ENCODE peak calls at places on chromosome 11, in six cellular contexts. B, V, G, R, P and I are unnamed samples.
A peak's percentile ranks its signal among the peaks of the same experiment; 100 is the strongest.

GRCh38 chr11:2987881-2988280 is 4.2 kb downstream of the NAP1L4 start:
- DNase-seq in B (no peak), V (no peak), G (peak; percentile 56), R (no peak), P (no peak), I (no peak)

GRCh38 chr11:89495951-89496350 is 4.8 kb upstream of the NOX4 start:
- DNase-seq in B (peak; percentile 34), V (no peak), G (no peak), R (no peak), P (no peak), I (no peak)

GRCh38 chr11:8989411-8989810 is 14.4 kb downstream of the NRIP3 start:
- DNase-seq in B (no peak), V (no peak), G (no peak), R (no peak), P (no peak), I (no peak)

GRCh38 chr11:78061921-78062311 is 1.7 kb upstream of the THRSP start:
- DNase-seq in B (no peak), V (no peak), G (no peak), R (no peak), P (no peak), I (peak; percentile 41)

GRCh38 chr11:45264839-45265515 is 21.2 kb downstream of the SYT13 start:
- DNase-seq in B (no peak), V (no peak), G (no peak), R (no peak), P (no peak), I (no peak)

GRCh38 chr11:121863126-121863525 is 252.9 kb downstream of the BLID start:
- DNase-seq in B (no peak), V (no peak), G (no peak), R (no peak), P (no peak), I (no peak)

GRCh38 chr11:17219016-17219415 is 11.2 kb upstream of the PIK3C2A start:
- DNase-seq in B (no peak), V (no peak), G (no peak), R (no peak), P (no peak), I (peak; percentile 68)

GRCh38 chr11:911031-911889 is 650 bp upstream of the CHID1 start:
- DNase-seq in B (peak; percentile 6), V (peak; percentile 45), G (peak; percentile 42), R (no peak), P (peak; percentile 44), I (peak; percentile 44)

GRCh38 chr11:1553808-1554594 is 18.1 kb downstream of the DUSP8 start:
- DNase-seq in B (no peak), V (peak; percentile 94), G (no peak), R (no peak), P (no peak), I (peak; percentile 38)

GRCh38 chr11:96187779-96188624 is 155.0 kb downstream of the MAML2 start:
- DNase-seq in B (peak; percentile 59), V (no peak), G (no peak), R (no peak), P (no peak), I (no peak)

GRCh38 chr11:100240051-100240450 is 447.0 kb upstream of the ARHGAP42 start:
- DNase-seq in B (no peak), V (no peak), G (no peak), R (no peak), P (no peak), I (no peak)

GRCh38 chr11:67628710-67629385 is 889 bp downstream of the NUDT8 start:
- DNase-seq in B (no peak), V (peak; percentile 20), G (no peak), R (no peak), P (no peak), I (no peak)

GRCh38 chr11:70230840-70231710 is 28.0 kb downstream of the FADD start:
- DNase-seq in B (no peak), V (no peak), G (no peak), R (no peak), P (no peak), I (no peak)

GRCh38 chr11:36441610-36442208 is 68.4 kb downstream of the TRAF6 start:
- DNase-seq in B (no peak), V (no peak), G (no peak), R (no peak), P (no peak), I (no peak)

GRCh38 chr11:6475936-6476335 is 2.2 kb upstream of the TRIM3 start:
- DNase-seq in B (no peak), V (no peak), G (no peak), R (no peak), P (no peak), I (no peak)

GRCh38 chr11:32435511-32435946 is at the start of gene WT1:
- DNase-seq in B (no peak), V (no peak), G (no peak), R (no peak), P (no peak), I (no peak)

GRCh38 chr11:69609351-69609750 is 31.6 kb upstream of the CCND1 start:
- DNase-seq in B (no peak), V (no peak), G (no peak), R (no peak), P (no peak), I (no peak)

GRCh38 chr11:2208691-2209369 is 37.2 kb upstream of the TH start:
- DNase-seq in B (no peak), V (peak; percentile 21), G (no peak), R (peak; percentile 69), P (peak; percentile 9), I (no peak)

GRCh38 chr11:48210052-48210451 is 6.6 kb upstream of the OR4B1 start:
- DNase-seq in B (no peak), V (no peak), G (no peak), R (no peak), P (no peak), I (no peak)

GRCh38 chr11:64660205-64660604 is 62.8 kb downstream of the NRXN2 start:
- DNase-seq in B (no peak), V (no peak), G (no peak), R (no peak), P (no peak), I (no peak)

GRCh38 chr11:32573228-32573627 is 10.4 kb upstream of the EIF3M start:
- DNase-seq in B (no peak), V (no peak), G (no peak), R (no peak), P (no peak), I (no peak)

GRCh38 chr11:66545701-66546367 is at the start of gene ZDHHC24:
- DNase-seq in B (peak; percentile 92), V (peak; percentile 99), G (peak; percentile 79), R (peak; percentile 98), P (peak; percentile 88), I (peak; percentile 97)

GRCh38 chr11:11937957-11938356 is 70.5 kb downstream of the DKK3 start:
- DNase-seq in B (no peak), V (no peak), G (no peak), R (no peak), P (no peak), I (no peak)

DNA sequence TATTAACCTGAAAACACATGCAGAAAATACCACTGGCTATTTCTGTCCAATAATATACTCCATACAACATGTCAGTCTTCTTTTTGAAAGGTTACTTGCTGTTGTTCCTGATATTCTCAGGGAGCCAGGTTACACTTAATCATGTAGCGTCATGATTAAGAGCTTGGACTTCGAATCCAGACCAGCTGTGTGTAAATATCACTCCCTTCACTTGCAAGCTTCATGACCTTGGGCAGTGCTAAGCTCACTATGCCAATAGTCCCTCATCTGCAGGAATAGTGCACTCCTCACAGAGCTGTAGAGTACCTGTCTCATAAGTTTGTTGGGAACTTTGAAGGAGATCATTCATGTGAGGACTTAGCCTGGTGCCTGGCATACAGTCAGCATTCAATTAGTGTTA is 1.9 kb downstream of the HTR3B start:
- DNase-seq in B (no peak), V (no peak), G (no peak), R (no peak), P (no peak), I (no peak)
- TF ChIP-seq CTCF in B (no peak), V (no peak), G (no peak), R (no peak), P (no peak), I (no peak)

GRCh38 chr11:62588966-62589637 is 2.2 kb downstream of the TUT1 start:
- DNase-seq in B (no peak), V (no peak), G (no peak), R (no peak), P (no peak), I (no peak)
- TF ChIP-seq CTCF in B (no peak), V (no peak), G (no peak), R (no peak), P (peak; percentile 45), I (peak; percentile 20)

GRCh38 chr11:73248526-73249185 is 23.5 kb upstream of the P2RY6 start:
- DNase-seq in B (no peak), V (peak; percentile 2), G (no peak), R (no peak), P (no peak), I (no peak)

GRCh38 chr11:73249858-73250773 is 22.0 kb upstream of the P2RY6 start:
- DNase-seq in B (no peak), V (peak; percentile 36), G (no peak), R (no peak), P (no peak), I (no peak)

GRCh38 chr11:73257342-73258103 is 14.6 kb upstream of the P2RY6 start:
- DNase-seq in B (peak; percentile 61), V (peak; percentile 59), G (no peak), R (peak; percentile 87), P (no peak), I (no peak)

GRCh38 chr11:73249304-73249703 is 22.8 kb upstream of the P2RY6 start:
- DNase-seq in B (no peak), V (peak; percentile 8), G (no peak), R (no peak), P (no peak), I (no peak)

DNA sequence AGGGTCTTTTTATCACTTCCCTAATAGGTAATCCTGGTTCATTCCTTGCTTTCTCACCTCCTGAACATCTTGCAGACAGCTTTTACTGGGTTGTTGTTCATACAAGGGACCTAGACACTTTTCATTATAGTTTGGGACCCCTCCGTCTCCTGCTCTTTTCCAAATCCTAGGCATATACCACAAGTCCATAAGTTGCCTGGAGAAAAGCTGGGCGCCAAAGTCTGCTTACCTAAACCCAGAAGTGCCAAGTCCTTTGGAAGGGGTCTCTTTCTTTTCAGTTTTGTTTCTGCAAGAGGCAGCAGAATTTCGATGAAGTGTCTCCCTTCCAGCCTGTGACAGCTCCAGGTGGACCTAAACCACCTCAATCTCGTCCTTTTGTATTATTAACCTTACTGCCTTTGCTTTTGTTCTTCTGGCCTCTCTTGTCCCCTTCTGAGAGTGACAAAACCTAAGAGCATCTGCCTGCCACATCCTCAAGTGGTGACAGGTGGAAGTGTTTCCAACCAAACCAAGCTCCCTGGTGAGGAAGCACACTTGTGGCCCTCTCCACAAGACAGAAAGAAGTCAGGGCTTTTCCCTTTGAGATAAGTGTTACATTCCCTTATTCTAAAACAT is 19.5 kb upstream of the P2RY6 start:
- DNase-seq in B (no peak), V (no peak), G (no peak), R (peak; percentile 53), P (no peak), I (peak; percentile 35)
- TF ChIP-seq CTCF in B (no peak), V (no peak), G (no peak), R (no peak), P (peak; percentile 15), I (peak; percentile 30)

DNA sequence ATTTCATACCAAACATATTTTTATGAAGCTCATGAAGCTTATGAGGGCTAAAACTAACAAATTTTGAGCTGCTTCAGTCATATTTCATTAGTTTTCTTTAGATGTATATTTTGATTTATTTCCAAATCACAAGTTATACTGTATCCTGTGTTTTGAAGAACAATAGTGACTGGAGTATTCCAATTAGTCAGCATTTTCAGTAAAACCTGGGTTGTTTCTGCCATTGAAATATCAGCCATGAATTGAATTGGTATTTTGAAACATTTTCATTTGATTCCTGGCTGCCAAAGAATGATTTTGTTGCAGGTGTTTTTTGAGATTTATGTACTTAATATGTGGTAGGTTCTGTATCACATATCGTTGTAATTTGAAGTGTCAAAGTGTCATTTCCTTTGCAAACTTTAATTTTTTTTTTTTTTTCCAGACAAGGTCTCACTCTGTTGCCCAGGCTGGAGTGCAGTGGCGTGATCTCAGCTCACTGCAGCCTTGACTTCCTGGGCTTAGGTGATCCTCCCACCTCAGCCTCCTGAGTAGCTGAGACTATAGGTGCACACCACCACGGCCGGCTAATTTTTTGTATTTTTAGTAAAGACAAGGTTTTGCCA is 206.3 kb downstream of the SBF2 start:
- DNase-seq in B (no peak), V (no peak), G (no peak), R (no peak), P (no peak), I (no peak)
- TF ChIP-seq CTCF in B (no peak), V (no peak), G (no peak), R (no peak), P (no peak), I (no peak)